ENCODE peak calls at places on chromosomes 12 and 14, in nine cellular contexts. F is SK-N-SH, E is K562, W is sigmoid colon, K is stomach, R is suprapubic skin, O is transverse colon, U is GM12878, Y is HepG2. D is an unnamed sample. For H3K27me3, the result is how much of the 10 kb centered on the place peaks cover.

GRCh38 chr12:32419520-32419960 is 20.2 kb downstream of the FGD4 start:
- DNase-seq in F (no peak), E (no peak), W (no peak), K (no peak), R (no peak), O (no peak), U (no peak), Y (no peak), D (no peak)

GRCh38 chr12:132475304-132476037 is 14.5 kb upstream of the FBRSL1 start:
- DNase-seq in F (peak), E (peak), W (no peak), K (no peak), R (no peak), O (no peak), U (no peak), Y (no peak), D (peak)

GRCh38 chr12:45247589-45247988 is 31.7 kb downstream of the ANO6 start:
- DNase-seq in F (no peak), E (no peak), W (no peak), K (no peak), R (no peak), O (no peak), U (no peak), Y (no peak), D (no peak)

GRCh38 chr12:56670836-56671235 is 17.2 kb downstream of the PTGES3 start:
- DNase-seq in F (no peak), E (no peak), W (no peak), K (no peak), R (peak), O (no peak), U (no peak), Y (no peak), D (no peak)

GRCh38 chr12:26119391-26119981 is 5.4 kb downstream of the BHLHE41 start:
- DNase-seq in F (peak), E (no peak), W (no peak), K (no peak), R (no peak), O (no peak), U (no peak), Y (peak), D (no peak)

GRCh38 chr12:104605685-104606084 is 148.9 kb downstream of the CHST11 start:
- DNase-seq in F (no peak), E (no peak), W (peak), K (no peak), R (peak), O (peak), U (no peak), Y (no peak), D (no peak)

GRCh38 chr12:95439578-95440230 is 34.2 kb upstream of the METAP2 start:
- DNase-seq in F (no peak), E (no peak), W (no peak), K (no peak), R (no peak), O (no peak), U (no peak), Y (no peak), D (no peak)

GRCh38 chr14:59356783-59357182 is 108.4 kb downstream of the GPR135 start:
- DNase-seq in F (no peak), E (no peak), W (no peak), K (no peak), R (no peak), O (no peak), U (peak), Y (no peak), D (no peak)

GRCh38 chr12:3557136-3557697 is 66.2 kb downstream of the PRMT8 start:
- DNase-seq in F (no peak), E (no peak), W (no peak), K (no peak), R (no peak), O (no peak), U (no peak), Y (no peak), D (no peak)

DNA sequence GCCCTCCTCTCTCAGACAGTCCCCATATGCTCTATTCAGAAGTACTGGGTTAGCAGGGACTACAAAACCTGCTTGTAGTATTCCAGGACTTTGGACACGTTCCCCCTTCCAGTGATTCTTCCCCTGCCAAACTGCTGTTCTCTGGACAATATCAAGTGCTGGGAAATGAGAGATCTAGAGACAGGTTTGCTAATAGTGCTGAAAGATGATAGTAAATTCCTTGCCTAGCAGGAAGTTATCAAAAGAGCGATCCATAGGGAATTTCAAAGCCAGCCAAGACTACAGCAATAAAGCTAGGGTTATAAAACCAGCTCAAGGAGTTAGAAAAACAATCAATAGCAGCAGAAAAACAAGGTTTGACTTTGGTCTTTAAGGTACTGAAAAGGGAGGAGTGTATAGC is 15.2 kb downstream of the SLC7A8 start:
- DNase-seq in F (no peak), E (no peak), W (peak), K (no peak), R (no peak), O (no peak), U (no peak), Y (no peak), D (no peak)
- TF ChIP-seq POLR2AphosphoS5 in F (no peak), E (no peak), W (peak), K (no peak), R (no peak), O (peak), U (no peak), Y (no peak), D (no peak)

GRCh38 chr12:41277019-41277770 is 89.1 kb downstream of the PDZRN4 start:
- DNase-seq in F (peak), E (peak), W (no peak), K (no peak), R (no peak), O (no peak), U (no peak), Y (peak), D (no peak)
- TF ChIP-seq EP300 in F (no peak), E (no peak), W (no peak), K (no peak), R (no peak), O (no peak), U (no peak), Y (no peak), D (no peak)

DNA sequence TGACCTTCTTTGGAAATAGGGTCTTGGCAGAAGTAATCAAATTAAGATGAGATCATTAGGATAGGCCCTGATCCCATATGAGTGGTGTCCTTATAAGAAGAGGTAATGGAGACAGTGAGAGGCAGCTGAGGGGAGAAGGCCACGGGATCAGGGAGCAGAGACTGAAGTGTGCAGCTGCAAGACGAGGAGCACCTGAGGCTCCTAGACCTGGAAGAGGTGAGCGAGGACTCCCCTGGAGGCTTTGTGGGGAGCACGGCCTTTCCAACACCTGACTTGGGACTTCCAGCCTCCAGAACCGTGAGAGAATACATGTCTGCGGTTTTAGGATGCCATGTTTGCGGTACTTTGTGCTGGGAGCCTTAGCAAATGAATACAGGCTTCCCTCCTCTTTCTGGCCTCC is 37.5 kb downstream of the LRTM2 start:
- DNase-seq in F (no peak), E (no peak), W (no peak), K (no peak), R (no peak), O (no peak), U (no peak), Y (no peak), D (peak)
- H3K27me3 ChIP-seq in F (under half), E (under half), W (under half), K (under half), R (under half), O (under half), U (under half), Y (under half), D (under half)

DNA sequence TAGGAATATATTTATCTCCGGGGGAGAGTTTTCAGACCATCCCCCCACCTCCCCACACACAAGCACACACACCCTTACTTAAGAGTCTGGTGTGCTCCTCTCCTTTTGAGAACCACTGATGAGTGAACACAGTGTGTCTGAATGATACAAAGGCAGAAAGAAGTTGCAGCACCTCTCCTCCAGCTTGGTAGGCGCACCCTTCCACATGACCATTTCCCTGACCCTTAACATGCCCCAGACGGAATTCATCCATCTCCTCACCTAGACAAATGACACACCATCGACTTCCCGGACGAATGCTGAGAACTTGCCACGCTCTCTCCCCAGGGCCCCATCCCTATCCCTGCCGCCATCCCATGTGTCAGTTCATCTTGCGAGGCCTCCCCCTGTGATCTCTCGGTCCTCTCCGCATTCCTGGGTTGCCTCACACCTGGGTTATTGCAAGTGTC is 3.9 kb downstream of the TNFRSF1A start:
- DNase-seq in F (no peak), E (no peak), W (no peak), K (no peak), R (no peak), O (no peak), U (no peak), Y (peak), D (no peak)
- TF ChIP-seq POLR2AphosphoS5 in F (no peak), E (no peak), W (no peak), K (no peak), R (no peak), O (no peak), U (no peak), Y (no peak), D (peak)

DNA sequence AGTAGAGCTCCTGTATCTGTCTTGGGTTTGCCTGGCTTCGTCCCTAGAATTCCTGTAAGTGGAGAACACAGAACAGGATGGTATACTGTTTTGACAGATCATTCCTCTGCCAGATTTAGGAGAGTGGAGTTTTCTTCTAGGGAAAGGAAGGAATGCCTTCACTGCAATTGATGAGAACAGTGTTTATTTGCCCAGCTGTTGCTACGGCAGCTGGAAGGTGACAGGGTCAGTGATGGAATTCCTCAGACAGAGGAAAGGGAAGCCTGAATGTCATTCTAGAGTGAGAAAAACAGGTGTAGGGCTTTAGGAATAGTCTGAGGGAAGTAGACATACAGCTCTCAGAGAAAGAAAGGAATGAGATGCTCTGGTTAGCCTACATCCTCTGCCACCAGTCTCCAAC is 11.7 kb downstream of the CSRNP2 start:
- DNase-seq in F (no peak), E (no peak), W (no peak), K (no peak), R (no peak), O (no peak), U (no peak), Y (peak), D (no peak)
- TF ChIP-seq EP300 in F (no peak), E (no peak), W (no peak), K (no peak), R (no peak), O (no peak), U (no peak), Y (no peak), D (no peak)

GRCh38 chr14:54772451-54772881 is 130.2 kb downstream of the GCH1 start:
- DNase-seq in F (no peak), E (no peak), W (no peak), K (no peak), R (no peak), O (no peak), U (no peak), Y (no peak), D (no peak)
- H3K27me3 ChIP-seq in F (under half), E (under half), W (under half), K (under half), R (under half), O (under half), U (under half), Y (under half), D (under half)

GRCh38 chr14:95513261-95513660 is 3.2 kb downstream of the SYNE3 start:
- DNase-seq in F (no peak), E (no peak), W (no peak), K (no peak), R (peak), O (no peak), U (no peak), Y (no peak), D (no peak)

GRCh38 chr14:95515523-95516517 is 630 bp downstream of the SYNE3 start:
- DNase-seq in F (peak), E (peak), W (peak), K (peak), R (peak), O (peak), U (no peak), Y (peak), D (peak)

GRCh38 chr14:95514131-95515079 is 2.0 kb downstream of the SYNE3 start:
- DNase-seq in F (no peak), E (no peak), W (no peak), K (no peak), R (peak), O (no peak), U (no peak), Y (no peak), D (peak)

GRCh38 chr14:95516554-95517209 is at the start of gene SYNE3:
- DNase-seq in F (peak), E (peak), W (peak), K (peak), R (peak), O (peak), U (no peak), Y (no peak), D (peak)

DNA sequence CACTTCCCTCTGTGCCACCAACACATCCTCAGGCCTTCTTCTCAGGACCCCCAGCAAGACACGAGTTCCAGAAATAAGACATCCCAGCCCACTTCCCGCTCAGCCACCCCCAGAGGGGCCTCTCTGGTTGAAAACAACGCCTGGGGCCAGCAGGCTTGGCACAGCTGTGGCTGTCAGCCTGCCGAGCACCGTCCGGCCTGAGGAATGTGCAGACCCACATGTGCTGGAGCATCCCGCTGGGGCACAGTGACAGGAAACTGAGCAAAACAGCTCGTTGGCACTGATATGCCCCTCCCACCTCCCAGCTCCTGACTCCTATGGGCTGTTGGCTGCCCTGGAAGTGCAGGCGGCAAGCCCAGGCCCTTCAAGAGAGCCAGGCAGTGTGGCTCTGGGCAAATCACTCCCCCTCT is 1.4 kb downstream of the SYNE3 start:
- DNase-seq in F (peak), E (no peak), W (peak), K (no peak), R (peak), O (no peak), U (no peak), Y (no peak), D (peak)
- TF ChIP-seq POLR2AphosphoS5 in F (no peak), E (no peak), W (no peak), K (no peak), R (no peak), O (no peak), U (no peak), Y (no peak), D (no peak)

DNA sequence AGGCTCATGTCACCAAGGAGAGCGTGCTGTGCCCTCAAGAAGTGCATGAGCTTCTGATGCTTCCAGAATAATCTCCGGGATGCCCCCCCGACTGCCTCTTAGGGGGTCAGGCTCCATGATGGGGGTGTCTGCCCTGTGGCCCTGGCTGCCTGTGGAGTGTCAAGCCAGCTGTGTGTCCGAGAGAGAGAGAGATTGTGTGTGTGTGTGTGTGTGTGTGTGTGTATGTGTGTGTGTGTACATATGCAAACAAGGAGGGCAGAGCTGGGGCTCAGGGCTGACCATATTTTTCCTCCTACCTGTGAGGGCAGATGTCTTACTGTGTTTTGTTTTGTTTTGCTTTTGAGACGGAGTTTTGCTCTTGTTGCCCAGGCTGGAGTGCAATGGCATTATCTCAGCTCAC is 5.6 kb upstream of the ALDH2 start:
- DNase-seq in F (no peak), E (no peak), W (no peak), K (no peak), R (no peak), O (peak), U (no peak), Y (no peak), D (no peak)
- TF ChIP-seq EP300 in F (no peak), E (no peak), W (no peak), K (no peak), R (no peak), O (no peak), U (no peak), Y (no peak), D (no peak)